ENCODE peak calls at places on chromosomes 4 and X, in ten cellular contexts. T is tibial nerve; P is fibroblast of the aortic adventitia; B is naive thymus-derived CD8-positive, alpha-beta T cell; S is endothelial cell; X is activated gamma-delta T cell; R is SK-N-DZ; V is CD8-positive, alpha-beta memory T cell; G is stromal cell of bone marrow; Q is iPS-NIHi11. Y is an unnamed sample.

GRCh38 chr4:141524116-141524515 is 112.3 kb upstream of the IL15 start:
- DNase-seq in T (no peak), P (peak), B (no peak), S (no peak), X (no peak), R (no peak), V (no peak), G (peak), Q (no peak), Y (no peak)

GRCh38 chrX:120795301-120795700 is 80.4 kb downstream of the CT47B1 start:
- DNase-seq in T (no peak), P (peak), B (no peak), S (no peak), X (no peak), R (no peak), V (no peak), G (no peak), Q (no peak), Y (no peak)

GRCh38 chr4:111630705-111631104 is 514.5 kb upstream of the FAM241A start:
- DNase-seq in T (no peak), P (peak), B (no peak), S (no peak), X (no peak), R (peak), V (no peak), G (peak), Q (peak), Y (no peak)

GRCh38 chr4:87669373-87669772 is 19.3 kb downstream of the DMP1 start:
- DNase-seq in T (no peak), P (no peak), B (no peak), S (no peak), X (no peak), R (no peak), V (no peak), G (no peak), Q (no peak), Y (no peak)

GRCh38 chr4:68490826-68491457 is 43.7 kb downstream of the TMPRSS11E start:
- DNase-seq in T (no peak), P (peak), B (no peak), S (no peak), X (no peak), R (no peak), V (no peak), G (no peak), Q (no peak), Y (no peak)

GRCh38 chrX:149510386-149510785 is 5.3 kb upstream of the IDS start:
- DNase-seq in T (no peak), P (peak), B (no peak), S (no peak), X (no peak), R (no peak), V (no peak), G (no peak), Q (no peak), Y (no peak)

GRCh38 chr4:125703443-125703842 is 388.7 kb downstream of the FAT4 start:
- DNase-seq in T (no peak), P (peak), B (no peak), S (no peak), X (no peak), R (no peak), V (no peak), G (no peak), Q (no peak), Y (no peak)

GRCh38 chr4:80115368-80116181 is 42.5 kb upstream of the ANTXR2 start:
- DNase-seq in T (no peak), P (peak), B (no peak), S (no peak), X (no peak), R (no peak), V (no peak), G (no peak), Q (no peak), Y (no peak)

GRCh38 chrX:14865201-14865600 is 7.7 kb downstream of the FANCB start:
- DNase-seq in T (no peak), P (peak), B (no peak), S (no peak), X (no peak), R (no peak), V (no peak), G (no peak), Q (no peak), Y (no peak)

GRCh38 chrX:67780694-67781109 is 236.9 kb downstream of the AR start:
- DNase-seq in T (peak), P (peak), B (no peak), S (no peak), X (no peak), R (no peak), V (no peak), G (peak), Q (no peak), Y (no peak)

GRCh38 chrX:123909498-123909897 is 49.6 kb downstream of the XIAP start:
- DNase-seq in T (no peak), P (peak), B (no peak), S (no peak), X (no peak), R (no peak), V (no peak), G (no peak), Q (no peak), Y (no peak)

GRCh38 chrX:47502591-47503222 is 19.7 kb upstream of the ZNF41 start:
- DNase-seq in T (no peak), P (peak), B (no peak), S (no peak), X (no peak), R (no peak), V (no peak), G (peak), Q (no peak), Y (no peak)

GRCh38 chr4:144343143-144343755 is 202.7 kb upstream of the GYPA start:
- DNase-seq in T (no peak), P (peak), B (no peak), S (no peak), X (no peak), R (no peak), V (no peak), G (no peak), Q (no peak), Y (no peak)

GRCh38 chr4:182975806-182976205 is 58.6 kb upstream of the DCTD start:
- DNase-seq in T (no peak), P (peak), B (no peak), S (no peak), X (no peak), R (no peak), V (no peak), G (peak), Q (no peak), Y (no peak)

GRCh38 chrX:124981420-124981819 is 338.3 kb upstream of the TEX13C start:
- DNase-seq in T (no peak), P (no peak), B (no peak), S (no peak), X (no peak), R (no peak), V (no peak), G (no peak), Q (no peak), Y (no peak)

GRCh38 chrX:63930140-63930539 is 145.1 kb upstream of the ARHGEF9 start:
- DNase-seq in T (no peak), P (no peak), B (no peak), S (peak), X (no peak), R (peak), V (no peak), G (no peak), Q (peak), Y (no peak)

GRCh38 chr4:140244328-140244727 is 90.3 kb upstream of the MAML3 start:
- DNase-seq in T (no peak), P (no peak), B (no peak), S (no peak), X (no peak), R (no peak), V (no peak), G (no peak), Q (no peak), Y (no peak)

GRCh38 chr4:110475881-110476818 is at the start of gene ENPEP:
- DNase-seq in T (peak), P (peak), B (no peak), S (no peak), X (no peak), R (no peak), V (no peak), G (no peak), Q (no peak), Y (no peak)

GRCh38 chrX:37997096-37997495 is 9.3 kb upstream of the SYTL5 start:
- DNase-seq in T (no peak), P (no peak), B (no peak), S (no peak), X (no peak), R (no peak), V (no peak), G (no peak), Q (no peak), Y (no peak)

GRCh38 chr4:144701683-144702233 is 55.8 kb downstream of the HHIP start:
- DNase-seq in T (no peak), P (peak), B (no peak), S (no peak), X (no peak), R (no peak), V (no peak), G (no peak), Q (no peak), Y (no peak)

GRCh38 chr4:17718471-17718870 is 63.0 kb downstream of the FAM184B start:
- DNase-seq in T (no peak), P (no peak), B (no peak), S (no peak), X (no peak), R (no peak), V (no peak), G (no peak), Q (no peak), Y (no peak)

GRCh38 chr4:89438102-89438831 is 130.7 kb upstream of the GPRIN3 start:
- DNase-seq in T (peak), P (peak), B (no peak), S (no peak), X (no peak), R (peak), V (peak), G (peak), Q (peak), Y (peak)

GRCh38 chr4:149896428-149896827 is 80.8 kb upstream of the IQCM start:
- DNase-seq in T (no peak), P (peak), B (no peak), S (peak), X (no peak), R (no peak), V (no peak), G (peak), Q (no peak), Y (no peak)

GRCh38 chr4:38169524-38169923 is 209.3 kb downstream of the PTTG2 start:
- DNase-seq in T (no peak), P (peak), B (no peak), S (no peak), X (no peak), R (no peak), V (no peak), G (no peak), Q (no peak), Y (no peak)

GRCh38 chrX:125090046-125090445 is 229.6 kb upstream of the TEX13C start:
- DNase-seq in T (no peak), P (no peak), B (no peak), S (no peak), X (no peak), R (no peak), V (no peak), G (no peak), Q (no peak), Y (no peak)

GRCh38 chr4:24742335-24742734 is 53.0 kb upstream of the SOD3 start:
- DNase-seq in T (no peak), P (no peak), B (no peak), S (no peak), X (no peak), R (no peak), V (no peak), G (no peak), Q (no peak), Y (no peak)

GRCh38 chrX:150036181-150036580 is 97.9 kb upstream of the EOLA2 start:
- DNase-seq in T (no peak), P (peak), B (no peak), S (no peak), X (no peak), R (no peak), V (no peak), G (peak), Q (no peak), Y (no peak)

GRCh38 chrX:32871636-32872035 is 339.7 kb downstream of the DMD start:
- DNase-seq in T (no peak), P (no peak), B (no peak), S (no peak), X (no peak), R (no peak), V (no peak), G (no peak), Q (no peak), Y (no peak)

GRCh38 chr4:177239878-177240277 is 69.8 kb upstream of the NEIL3 start:
- DNase-seq in T (no peak), P (peak), B (no peak), S (no peak), X (no peak), R (no peak), V (no peak), G (no peak), Q (no peak), Y (no peak)

GRCh38 chr4:5232549-5232948 is 181.3 kb downstream of the STK32B start:
- DNase-seq in T (no peak), P (no peak), B (no peak), S (no peak), X (no peak), R (no peak), V (no peak), G (no peak), Q (no peak), Y (no peak)

GRCh38 chrX:7985568-7985967 is 58.4 kb upstream of the PNPLA4 start:
- DNase-seq in T (no peak), P (no peak), B (no peak), S (no peak), X (no peak), R (no peak), V (no peak), G (no peak), Q (no peak), Y (no peak)